ENCODE peak calls at places on chromosome 16, in seven cellular contexts. Y, N, Z, I, R, X and G are unnamed samples.

GRCh38 chr16:15996432-15997109 is 47.2 kb downstream of the ABCC1 start:
- DNase-seq in Y (peak), N (no peak), Z (no peak), I (no peak), R (peak), X (no peak), G (no peak)

GRCh38 chr16:12539185-12539929 is 264.3 kb downstream of the CPPED1 start:
- DNase-seq in Y (peak), N (no peak), Z (no peak), I (no peak), R (no peak), X (no peak), G (no peak)

GRCh38 chr16:50671644-50672260 is 9.4 kb downstream of the SNX20 start:
- DNase-seq in Y (no peak), N (no peak), Z (no peak), I (peak), R (no peak), X (no peak), G (no peak)

GRCh38 chr16:2002406-2003230 is 7.0 kb downstream of the ZNF598 start:
- DNase-seq in Y (no peak), N (no peak), Z (no peak), I (no peak), R (no peak), X (no peak), G (no peak)

GRCh38 chr16:86823895-86824671 is 245.7 kb downstream of the FOXL1 start:
- DNase-seq in Y (peak), N (no peak), Z (no peak), I (no peak), R (no peak), X (no peak), G (no peak)

GRCh38 chr16:53045554-53046250 is 7.0 kb downstream of the CHD9NB start:
- DNase-seq in Y (no peak), N (no peak), Z (no peak), I (no peak), R (no peak), X (no peak), G (no peak)

GRCh38 chr16:58196898-58197313 is 1.0 kb downstream of the CSNK2A2 start:
- DNase-seq in Y (peak), N (no peak), Z (no peak), I (no peak), R (no peak), X (no peak), G (no peak)

GRCh38 chr16:11064846-11065245 is 120.5 kb downstream of the CLEC16A start:
- DNase-seq in Y (peak), N (no peak), Z (no peak), I (no peak), R (no peak), X (no peak), G (no peak)

GRCh38 chr16:8877894-8878522 is 4.1 kb upstream of the LITAFD start:
- DNase-seq in Y (no peak), N (no peak), Z (no peak), I (no peak), R (no peak), X (no peak), G (no peak)

GRCh38 chr16:11514283-11514682 is 72.4 kb downstream of the LITAF start:
- DNase-seq in Y (no peak), N (no peak), Z (no peak), I (no peak), R (no peak), X (no peak), G (no peak)

GRCh38 chr16:87278191-87279093 is 38.8 kb downstream of the C16orf95 start:
- DNase-seq in Y (peak), N (no peak), Z (peak), I (peak), R (peak), X (peak), G (no peak)

GRCh38 chr16:88347656-88348376 is 34.9 kb upstream of the ZNF469 start:
- DNase-seq in Y (no peak), N (no peak), Z (no peak), I (peak), R (no peak), X (no peak), G (no peak)

GRCh38 chr16:81445143-81445922 is 725 bp downstream of the CMIP start:
- DNase-seq in Y (peak), N (no peak), Z (no peak), I (no peak), R (no peak), X (peak), G (no peak)

GRCh38 chr16:27515874-27516353 is 33.8 kb downstream of the GTF3C1 start:
- DNase-seq in Y (no peak), N (no peak), Z (peak), I (peak), R (peak), X (no peak), G (no peak)

GRCh38 chr16:73054131-73054496 is 6.2 kb upstream of the ZFHX3 start:
- DNase-seq in Y (no peak), N (no peak), Z (no peak), I (no peak), R (no peak), X (peak), G (no peak)

GRCh38 chr16:88064889-88065746 is 113.9 kb downstream of the BANP start:
- DNase-seq in Y (no peak), N (no peak), Z (no peak), I (no peak), R (no peak), X (no peak), G (no peak)

GRCh38 chr16:55264949-55265348 is 59.1 kb upstream of the IRX6 start:
- DNase-seq in Y (peak), N (no peak), Z (no peak), I (no peak), R (no peak), X (no peak), G (no peak)

GRCh38 chr16:50613281-50613991 is 65.2 kb downstream of the NKD1 start:
- DNase-seq in Y (peak), N (no peak), Z (no peak), I (peak), R (peak), X (no peak), G (no peak)

GRCh38 chr16:81523387-81524115 is 78.9 kb downstream of the CMIP start:
- DNase-seq in Y (peak), N (no peak), Z (no peak), I (no peak), R (no peak), X (no peak), G (no peak)

GRCh38 chr16:86576591-86577313 is 1.6 kb upstream of the FOXL1 start:
- DNase-seq in Y (no peak), N (no peak), Z (no peak), I (no peak), R (no peak), X (no peak), G (no peak)

GRCh38 chr16:21645261-21645721 is 7.1 kb downstream of the IGSF6 start:
- DNase-seq in Y (peak), N (no peak), Z (no peak), I (no peak), R (no peak), X (no peak), G (no peak)